ENCODE peak calls at places on chromosomes 11 and 22, in ten cellular contexts. K is germinal center; E is activated T-helper 1 cell treated with anti-CD3 and anti-CD28 coated beads, Interleukin-2, amount 50 U/mL, for 16 hours; H is stimulated activated CD8-positive, alpha-beta memory T cell treated with anti-CD3 and anti-CD28 coated beads, Interleukin-4, amount 100 ng/mL, for 48 hours; A is tibial nerve; W is neural progenitor cell; D is SHP77 treated with DMSO at 0.1 percent for 48 hours; L is NCI-H1105; Y is psoas muscle; P is fibroblast of the aortic adventitia. Z is an unnamed sample.

GRCh38 chr11:13035711-13036110 is 26.6 kb downstream of the RASSF10 start:
- DNase-seq in K (no peak), E (no peak), H (no peak), A (no peak), W (no peak), D (no peak), L (no peak), Y (no peak), P (no peak), Z (no peak)

GRCh38 chr22:47240116-47240515 is 477.7 kb downstream of the TBC1D22A start:
- DNase-seq in K (no peak), E (no peak), H (no peak), A (no peak), W (no peak), D (no peak), L (no peak), Y (no peak), P (no peak), Z (no peak)

GRCh38 chr11:117807482-117808272 is 10.7 kb upstream of the DSCAML1 start:
- DNase-seq in K (peak), E (no peak), H (peak), A (peak), W (peak), D (peak), L (peak), Y (peak), P (peak), Z (peak)

GRCh38 chr11:57798905-57799559 is 37.4 kb downstream of the CTNND1 start:
- DNase-seq in K (no peak), E (no peak), H (no peak), A (no peak), W (no peak), D (no peak), L (no peak), Y (no peak), P (peak), Z (no peak)

GRCh38 chr22:20013382-20013871 is 3.2 kb downstream of the ARVCF start:
- DNase-seq in K (no peak), E (no peak), H (peak), A (peak), W (peak), D (no peak), L (no peak), Y (peak), P (peak), Z (peak)

GRCh38 chr22:26671317-26672059 is 14.1 kb downstream of the MIAT start:
- DNase-seq in K (peak), E (peak), H (peak), A (peak), W (no peak), D (no peak), L (peak), Y (peak), P (no peak), Z (no peak)

GRCh38 chr11:134119094-134119493 is 50.2 kb downstream of the JAM3 start:
- DNase-seq in K (no peak), E (no peak), H (no peak), A (no peak), W (no peak), D (no peak), L (no peak), Y (no peak), P (peak), Z (no peak)

GRCh38 chr22:29369460-29369859 is 18.9 kb downstream of the AP1B1 start:
- DNase-seq in K (no peak), E (no peak), H (no peak), A (peak), W (peak), D (no peak), L (no peak), Y (peak), P (peak), Z (peak)

GRCh38 chr22:47850644-47851151 is 1088.2 kb downstream of the TBC1D22A start:
- DNase-seq in K (no peak), E (no peak), H (no peak), A (no peak), W (peak), D (peak), L (peak), Y (no peak), P (no peak), Z (no peak)

GRCh38 chr11:73388241-73389133 is 12.3 kb downstream of the RELT start:
- DNase-seq in K (no peak), E (no peak), H (no peak), A (no peak), W (peak), D (no peak), L (no peak), Y (peak), P (no peak), Z (no peak)

GRCh38 chr11:75635009-75635909 is 33.6 kb downstream of the MAP6 start:
- DNase-seq in K (no peak), E (no peak), H (no peak), A (peak), W (peak), D (peak), L (peak), Y (peak), P (peak), Z (no peak)

GRCh38 chr11:19243601-19244000 is 2.9 kb upstream of the E2F8 start:
- DNase-seq in K (no peak), E (no peak), H (no peak), A (no peak), W (no peak), D (no peak), L (no peak), Y (no peak), P (no peak), Z (no peak)

GRCh38 chr11:123030517-123030916 is 31.4 kb downstream of the HSPA8 start:
- DNase-seq in K (no peak), E (no peak), H (no peak), A (no peak), W (no peak), D (no peak), L (no peak), Y (no peak), P (no peak), Z (no peak)

GRCh38 chr11:63489879-63490278 is 1.1 kb downstream of the PLAAT5 start:
- DNase-seq in K (no peak), E (no peak), H (no peak), A (no peak), W (peak), D (no peak), L (no peak), Y (no peak), P (peak), Z (no peak)

GRCh38 chr11:126083829-126084607 is 21.4 kb upstream of the CDON start:
- DNase-seq in K (no peak), E (no peak), H (peak), A (no peak), W (peak), D (no peak), L (peak), Y (no peak), P (no peak), Z (no peak)

GRCh38 chr11:38593649-38594048 is 1995.6 kb upstream of the RAG2 start:
- DNase-seq in K (no peak), E (no peak), H (no peak), A (no peak), W (no peak), D (no peak), L (no peak), Y (no peak), P (no peak), Z (no peak)

GRCh38 chr11:12453243-12453642 is 75.9 kb downstream of the PARVA start:
- DNase-seq in K (no peak), E (no peak), H (no peak), A (no peak), W (peak), D (no peak), L (no peak), Y (no peak), P (no peak), Z (no peak)

GRCh38 chr11:73291196-73291595 is 16.9 kb upstream of the ARHGEF17 start:
- DNase-seq in K (no peak), E (no peak), H (no peak), A (no peak), W (no peak), D (no peak), L (no peak), Y (no peak), P (no peak), Z (no peak)